ENCODE peak calls at places on chromosomes 12 and 14, in six cellular contexts. Q, C, T, R, W and P are unnamed samples.

GRCh38 chr14:92412912-92413311 is 89.9 kb downstream of the SLC24A4 start:
- DNase-seq in R (no peak), T (no peak), C (peak), Q (no peak), W (no peak), P (no peak)

GRCh38 chr14:74891870-74892269 is 10.2 kb downstream of the DLST start:
- DNase-seq in T (no peak), Q (no peak), W (no peak), C (no peak), R (no peak), P (no peak)

GRCh38 chr12:3187846-3188755 is 110.9 kb downstream of the TSPAN9 start:
- DNase-seq in W (no peak), T (peak), C (no peak), R (no peak), Q (no peak), P (no peak)

GRCh38 chr12:47188576-47189441 is 109.0 kb upstream of the AMIGO2 start:
- DNase-seq in Q (no peak), R (no peak), W (no peak), T (no peak), C (peak), P (no peak)

GRCh38 chr12:8028267-8028666 is 4.2 kb upstream of the FOXJ2 start:
- DNase-seq in W (no peak), T (no peak), Q (no peak), R (no peak), C (no peak), P (no peak)

GRCh38 chr14:54600685-54601084 is 33.8 kb downstream of the SAMD4A start:
- DNase-seq in C (no peak), T (no peak), Q (no peak), R (no peak), W (no peak), P (no peak)

GRCh38 chr12:20885552-20885951 is 75.0 kb downstream of the SLCO1B3 start:
- DNase-seq in C (no peak), Q (no peak), W (no peak), R (no peak), T (no peak), P (no peak)

GRCh38 chr14:103626150-103626850 is 2.7 kb upstream of the KLC1 start:
- DNase-seq in W (no peak), T (no peak), R (no peak), Q (no peak), C (no peak), P (no peak)

GRCh38 chr12:12476836-12477531 is 85.7 kb downstream of the DUSP16 start:
- DNase-seq in R (no peak), C (no peak), Q (no peak), T (no peak), W (no peak), P (no peak)

GRCh38 chr14:94174622-94175402 is 690 bp downstream of the PPP4R4 start:
- DNase-seq in Q (peak), C (no peak), W (peak), T (no peak), R (no peak), P (no peak)

GRCh38 chr14:34029921-34030334 is 79.1 kb upstream of the EGLN3 start:
- DNase-seq in T (no peak), Q (peak), R (no peak), W (peak), C (peak), P (no peak)

GRCh38 chr14:104080557-104081492 is 4.7 kb upstream of the ASPG start:
- DNase-seq in C (no peak), Q (no peak), T (no peak), W (no peak), R (no peak), P (no peak)

GRCh38 chr14:81031488-81031887 is 76.1 kb downstream of the TSHR start:
- DNase-seq in W (no peak), Q (no peak), R (no peak), C (no peak), T (peak), P (no peak)

GRCh38 chr12:72270246-72270645 is 1.9 kb upstream of the TRHDE start:
- DNase-seq in T (no peak), C (peak), Q (no peak), R (no peak), W (no peak), P (no peak)

GRCh38 chr12:72273499-72273837 is 1.3 kb downstream of the TRHDE start:
- DNase-seq in T (no peak), C (no peak), Q (peak), W (peak), R (no peak), P (no peak)

GRCh38 chr12:72271401-72271740 is 799 bp upstream of the TRHDE start:
- DNase-seq in Q (peak), C (peak), T (peak), R (no peak), W (peak), P (peak)

GRCh38 chr12:72272731-72273498 is 745 bp downstream of the TRHDE start:
- DNase-seq in W (peak), Q (peak), R (no peak), C (peak), T (no peak), P (peak)

DNA sequence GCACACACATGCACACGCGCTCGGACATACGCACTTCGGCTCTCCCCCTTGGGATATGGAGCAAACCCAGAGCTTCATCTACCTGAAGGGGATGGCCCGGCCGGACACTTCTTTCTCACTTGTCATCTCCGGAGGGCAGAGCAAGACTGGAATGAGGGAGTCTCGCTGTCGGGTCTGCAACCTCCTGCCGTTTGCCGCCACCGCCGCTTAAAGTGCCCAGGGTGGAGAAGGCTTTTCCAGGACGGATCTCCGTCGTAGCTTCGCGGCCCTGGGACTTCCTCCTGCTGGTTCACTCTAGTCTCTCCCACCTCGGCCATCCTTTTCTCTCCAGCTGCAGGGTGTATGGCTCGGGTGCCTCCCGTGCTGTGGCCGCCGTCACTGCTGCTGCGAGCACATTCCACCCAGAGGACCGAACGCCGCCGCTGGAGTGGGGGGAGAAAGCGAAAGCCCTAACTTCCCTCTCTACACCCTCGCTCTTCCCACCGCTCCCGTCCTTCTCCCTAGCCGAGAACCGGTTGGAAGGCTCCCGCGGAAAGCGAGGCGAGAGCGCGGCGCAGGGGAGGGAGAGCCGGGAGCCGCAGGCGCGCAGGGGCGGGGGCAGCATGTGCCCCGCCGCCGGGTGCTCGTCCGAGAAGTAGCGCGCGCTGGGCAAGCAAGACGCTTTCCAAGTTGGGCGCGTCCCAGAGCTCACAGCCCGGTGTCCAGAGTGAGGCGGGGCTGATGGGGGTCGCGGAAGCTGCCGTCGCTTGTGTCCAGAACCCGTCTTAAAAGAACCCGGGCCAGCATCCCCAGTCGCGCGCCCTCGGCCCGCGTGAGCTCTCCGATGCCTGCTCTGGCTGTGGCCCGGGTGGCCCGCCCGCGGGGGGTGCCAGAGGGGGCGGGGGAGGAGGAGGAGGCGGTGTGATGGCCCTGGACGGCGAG is at the start of gene TRHDE:
- DNase-seq in C (peak), W (peak), Q (peak), T (peak), R (no peak), P (peak)
- TF ChIP-seq EZH2 in C (no peak), W (peak), Q (no peak), T (no peak), R (no peak), P (no peak)

GRCh38 chr12:9333129-9333528 is 124.9 kb upstream of the PZP start:
- DNase-seq in C (no peak), R (no peak), T (no peak), Q (no peak), W (no peak), P (no peak)

GRCh38 chr12:9334964-9335363 is 126.8 kb upstream of the PZP start:
- DNase-seq in W (no peak), Q (no peak), T (no peak), C (no peak), R (no peak), P (no peak)

GRCh38 chr12:9331218-9331626 is 123.0 kb upstream of the PZP start:
- DNase-seq in R (peak), Q (peak), W (peak), C (peak), T (peak), P (peak)

GRCh38 chr12:9334026-9334692 is 126.0 kb upstream of the PZP start:
- DNase-seq in W (no peak), Q (no peak), C (peak), R (no peak), T (no peak), P (no peak)

DNA sequence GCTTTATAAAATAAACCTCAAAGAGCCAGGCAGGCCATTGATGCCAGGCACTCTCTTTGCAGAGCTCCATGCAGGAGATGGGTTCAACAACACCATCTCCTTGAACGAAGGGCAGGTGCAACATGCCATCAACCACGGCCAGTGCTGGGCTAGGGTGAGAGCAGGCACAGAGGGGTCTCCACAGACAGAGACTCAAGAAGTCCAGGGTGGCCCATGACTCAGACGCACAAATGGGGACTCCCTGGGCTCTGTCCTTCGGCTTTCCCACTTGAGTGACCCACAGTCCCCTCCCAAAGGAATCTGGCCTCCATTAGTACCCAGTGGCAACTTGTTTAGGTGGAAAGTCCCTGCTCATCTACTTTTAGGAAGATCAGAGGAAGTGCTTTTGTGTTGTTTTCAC is 124.4 kb upstream of the PZP start:
- DNase-seq in W (no peak), R (no peak), T (no peak), Q (no peak), C (no peak), P (no peak)
- TF ChIP-seq EZH2 in W (no peak), R (no peak), T (no peak), Q (no peak), C (no peak), P (no peak)

GRCh38 chr12:54026640-54027441 is 1.4 kb upstream of the HOXC6 start:
- DNase-seq in R (no peak), T (no peak), Q (no peak), W (no peak), C (no peak), P (no peak)
- TF ChIP-seq EZH2 in R (no peak), T (no peak), Q (peak), W (peak), C (peak), P (no peak)

GRCh38 chr12:109625131-109625559 is 51.6 kb downstream of the MVK start:
- DNase-seq in R (peak), T (peak), W (no peak), Q (no peak), C (no peak), P (no peak)

GRCh38 chr12:109621271-109621671 is 47.7 kb downstream of the MVK start:
- DNase-seq in Q (no peak), W (no peak), T (no peak), R (no peak), C (peak), P (peak)

GRCh38 chr12:109624467-109624866 is 50.9 kb downstream of the MVK start:
- DNase-seq in W (no peak), Q (no peak), R (no peak), T (no peak), C (no peak), P (no peak)

GRCh38 chr12:109619002-109619604 is 45.5 kb downstream of the MVK start:
- DNase-seq in C (no peak), R (no peak), Q (no peak), T (no peak), W (no peak), P (no peak)

DNA sequence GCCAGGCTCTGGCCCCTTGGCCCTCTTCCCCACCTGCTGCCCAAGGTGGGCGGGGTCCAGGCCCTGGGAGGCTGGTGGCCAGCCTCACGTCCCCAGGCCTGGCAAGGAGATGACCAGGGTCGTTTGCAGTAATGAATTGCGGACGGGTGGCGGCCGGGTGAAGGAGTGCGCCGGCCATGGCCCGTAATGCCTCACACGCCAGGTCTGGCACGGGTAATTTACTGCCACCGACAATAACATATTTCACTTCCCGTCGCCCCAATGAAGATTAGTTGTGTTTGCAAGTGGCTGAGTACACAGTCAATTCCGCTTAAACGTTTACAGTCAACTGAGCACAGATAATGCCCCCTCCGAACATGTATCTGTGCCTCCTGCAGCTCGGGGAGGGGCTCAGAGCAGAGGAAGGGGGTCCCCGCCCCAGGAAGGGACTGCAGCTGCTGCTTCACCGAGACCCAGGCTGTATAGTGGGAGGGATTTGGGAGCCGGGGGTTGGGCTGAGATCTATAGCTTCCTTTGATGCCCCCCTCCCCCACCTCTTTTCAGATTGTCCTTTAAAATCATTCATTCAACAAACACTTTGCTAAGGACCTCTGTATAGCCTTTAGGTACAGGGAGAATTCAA is 48.4 kb downstream of the MVK start:
- DNase-seq in T (no peak), R (no peak), Q (peak), C (no peak), W (peak), P (peak)
- TF ChIP-seq EZH2 in T (no peak), R (no peak), Q (no peak), C (no peak), W (no peak), P (no peak)

GRCh38 chr14:36521598-36522345 is 1.7 kb upstream of the NKX2-1 start:
- DNase-seq in R (no peak), Q (peak), C (no peak), W (peak), T (no peak), P (no peak)
- TF ChIP-seq EZH2 in R (no peak), Q (peak), C (peak), W (peak), T (no peak), P (peak)

DNA sequence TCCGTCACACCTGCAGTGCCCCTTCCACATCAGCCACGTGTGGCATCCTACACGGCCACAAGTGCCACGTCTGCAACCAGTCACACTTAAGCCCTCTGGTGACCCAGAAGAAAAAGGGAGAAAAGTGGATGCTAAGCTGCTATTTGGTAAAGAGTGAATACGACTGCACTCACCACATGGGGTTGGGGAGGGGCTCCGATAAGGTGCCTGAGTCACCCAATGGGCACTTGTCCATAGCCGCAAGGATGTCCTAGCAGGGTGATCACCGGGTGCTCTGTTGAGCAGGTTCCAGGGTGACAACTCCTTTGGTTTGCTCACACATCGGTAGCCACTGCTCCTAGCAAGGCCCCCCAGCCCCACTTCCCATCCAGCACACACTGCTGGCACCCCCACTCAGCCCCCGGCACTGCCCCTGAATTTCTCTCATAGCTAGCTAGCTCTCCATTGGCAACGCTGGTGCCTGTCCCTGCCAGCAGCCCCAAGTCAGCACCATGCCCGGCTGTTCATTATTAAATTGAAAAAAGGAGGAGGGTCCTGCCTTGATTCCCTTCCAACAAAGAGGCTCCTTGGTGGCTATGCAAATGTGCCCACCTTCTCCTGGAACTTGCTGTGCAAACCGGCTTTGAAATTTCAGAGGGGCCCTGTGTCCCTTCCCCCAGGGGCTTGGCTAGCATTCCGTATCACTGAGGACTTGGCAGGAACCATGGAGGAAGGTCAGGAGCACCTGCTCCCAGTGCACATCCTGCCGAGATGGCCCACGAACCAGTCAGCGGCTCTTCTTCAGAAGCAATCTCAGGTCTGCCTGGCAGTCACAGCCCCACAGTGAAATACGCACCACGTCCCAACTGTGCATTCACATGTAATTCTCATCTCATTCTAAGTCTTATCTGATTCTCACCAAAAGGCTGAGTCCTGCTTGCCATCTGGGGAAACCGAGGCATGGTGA is 227.7 kb upstream of the DIO3 start:
- DNase-seq in R (no peak), T (peak), Q (peak), W (no peak), C (no peak), P (no peak)
- TF ChIP-seq EZH2 in R (no peak), T (no peak), Q (no peak), W (no peak), C (no peak), P (no peak)

DNA sequence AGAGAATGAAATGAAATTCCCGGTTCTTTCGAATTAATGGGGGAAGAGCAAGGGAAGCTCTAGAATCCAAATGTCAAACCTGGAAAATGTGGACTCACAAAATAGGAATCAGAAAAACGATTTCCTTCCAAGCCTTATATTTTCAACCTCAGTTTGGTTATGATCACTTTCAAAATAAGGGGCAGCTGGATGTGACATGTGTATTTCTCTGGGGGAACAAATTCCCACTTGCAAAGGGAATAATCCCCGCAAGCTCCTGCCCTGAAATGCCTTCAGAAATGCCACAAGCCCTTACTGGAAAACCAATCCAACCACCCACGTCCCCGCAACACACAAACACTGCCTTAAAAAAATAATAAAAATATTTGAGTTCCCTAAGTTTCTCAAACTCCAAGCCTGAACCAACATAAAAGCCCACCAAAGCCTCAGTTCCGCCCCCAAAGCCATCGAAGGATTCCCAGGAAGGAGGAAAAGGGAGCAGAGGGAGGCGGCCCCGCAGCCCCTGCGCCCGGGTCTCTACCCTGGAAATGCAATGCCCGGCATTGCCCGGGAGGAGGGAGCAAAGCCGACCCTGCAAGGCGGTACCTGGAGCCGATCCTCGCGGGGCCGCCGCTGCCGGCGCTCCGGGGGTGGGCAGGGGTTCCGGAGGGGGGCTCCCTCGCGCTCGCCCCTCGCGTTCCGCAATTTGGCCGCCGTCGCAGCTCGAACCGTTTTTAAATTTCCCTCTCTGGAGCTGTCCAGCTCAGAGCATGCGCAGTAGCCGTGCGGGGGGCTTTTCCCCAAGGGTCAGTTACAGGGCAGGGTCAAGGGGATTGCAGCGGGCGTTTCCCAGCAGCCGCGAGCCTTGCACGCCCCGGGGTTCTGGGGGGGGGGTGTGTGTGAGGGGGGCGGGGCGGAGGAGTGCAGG is at the start of gene FOXN4:
- DNase-seq in T (no peak), W (peak), C (no peak), R (no peak), Q (peak), P (no peak)
- TF ChIP-seq EZH2 in T (no peak), W (no peak), C (no peak), R (no peak), Q (peak), P (peak)

DNA sequence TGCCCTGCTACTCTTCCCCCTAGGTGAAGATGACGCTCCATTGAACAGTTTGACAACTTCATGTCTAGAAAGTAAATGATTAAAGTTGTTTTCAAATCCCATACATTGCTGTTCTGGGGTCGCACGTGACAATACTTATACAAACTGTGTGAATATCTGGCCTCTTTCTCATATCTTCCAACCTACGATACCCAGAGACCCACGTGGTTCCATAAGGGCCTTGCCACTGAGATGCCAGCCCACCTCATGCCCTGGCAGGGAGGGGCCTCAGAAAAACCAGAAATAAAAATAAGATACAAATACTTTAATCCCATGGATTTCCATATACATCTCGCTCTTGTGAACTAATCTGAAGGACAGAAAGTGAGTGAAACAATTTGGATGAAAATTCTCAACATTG is 4.5 kb downstream of the GZMB start:
- DNase-seq in C (no peak), R (no peak), W (no peak), Q (no peak), T (no peak), P (no peak)
- TF ChIP-seq EZH2 in C (no peak), R (no peak), W (no peak), Q (no peak), T (no peak), P (no peak)